ENCODE peak calls at places on chromosomes 5 and 9, in seven cellular contexts. C is mesenchymal stem cell, F is neuronal stem cell, D is H9, N is H1, W is trophoblast cell, Q is IMR-90. I is an unnamed sample. For H3K4me1, the result is how much of the 10 kb centered on the place peaks cover.

GRCh38 chr9:35406183-35406959 is 83.5 kb upstream of the RUSC2 start:
- DNase-seq in C (peak), F (peak), D (peak), N (peak), W (peak), Q (no peak), I (peak)

GRCh38 chr5:15734058-15734457 is 234.1 kb downstream of the FBXL7 start:
- DNase-seq in C (no peak), F (no peak), D (no peak), N (no peak), W (no peak), Q (no peak), I (no peak)

GRCh38 chr5:82586597-82586996 is 308.4 kb upstream of the RPS23 start:
- DNase-seq in C (no peak), F (no peak), D (no peak), N (no peak), W (no peak), Q (no peak), I (no peak)

GRCh38 chr9:109975574-109976327 is 195.8 kb downstream of the PALM2AKAP2 start:
- DNase-seq in C (no peak), F (no peak), D (no peak), N (no peak), W (no peak), Q (peak), I (no peak)

GRCh38 chr9:89036862-89037261 is 45.6 kb downstream of the S1PR3 start:
- DNase-seq in C (no peak), F (no peak), D (no peak), N (no peak), W (no peak), Q (no peak), I (no peak)

GRCh38 chr9:95455714-95456113 is 61.1 kb downstream of the PTCH1 start:
- DNase-seq in C (no peak), F (no peak), D (no peak), N (no peak), W (no peak), Q (no peak), I (no peak)

GRCh38 chr5:123937230-123937629 is 425.3 kb downstream of the CSNK1G3 start:
- DNase-seq in C (peak), F (peak), D (peak), N (peak), W (peak), Q (peak), I (peak)

GRCh38 chr9:87112656-87113055 is 165.3 kb upstream of the GAS1 start:
- DNase-seq in C (no peak), F (no peak), D (no peak), N (no peak), W (no peak), Q (peak), I (no peak)

GRCh38 chr9:125126019-125126746 is 17.1 kb downstream of the SCAI start:
- DNase-seq in C (peak), F (peak), D (no peak), N (peak), W (no peak), Q (peak), I (peak)

GRCh38 chr5:87302061-87302460 is 34.4 kb downstream of the RASA1 start:
- DNase-seq in C (no peak), F (no peak), D (no peak), N (no peak), W (no peak), Q (peak), I (no peak)

GRCh38 chr5:7714119-7714518 is 136.8 kb downstream of the CFAP90 start:
- DNase-seq in C (peak), F (no peak), D (no peak), N (no peak), W (no peak), Q (no peak), I (no peak)

GRCh38 chr9:75087279-75087823 is 604 bp downstream of the NMRK1 start:
- DNase-seq in C (peak), F (no peak), D (no peak), N (no peak), W (peak), Q (peak), I (peak)

GRCh38 chr5:1169608-1170115 is 31.7 kb upstream of the SLC6A19 start:
- DNase-seq in C (no peak), F (no peak), D (no peak), N (no peak), W (no peak), Q (no peak), I (no peak)

GRCh38 chr9:131423171-131423581 is 29.3 kb downstream of the PRRC2B start:
- DNase-seq in C (peak), F (no peak), D (peak), N (no peak), W (peak), Q (peak), I (peak)

GRCh38 chr9:70003786-70004185 is 39.9 kb upstream of the MAMDC2 start:
- DNase-seq in C (no peak), F (no peak), D (no peak), N (no peak), W (no peak), Q (peak), I (no peak)

GRCh38 chr5:178849316-178849715 is 10.4 kb upstream of the ZNF354B start:
- DNase-seq in C (no peak), F (no peak), D (no peak), N (no peak), W (no peak), Q (no peak), I (no peak)

GRCh38 chr5:78907255-78907886 is 77.7 kb downstream of the ARSB start:
- DNase-seq in C (peak), F (no peak), D (no peak), N (no peak), W (peak), Q (peak), I (peak)

GRCh38 chr5:191036-191948 is at the start of gene LRRC14B:
- DNase-seq in C (no peak), F (no peak), D (no peak), N (no peak), W (peak), Q (no peak), I (no peak)

GRCh38 chr5:6377582-6378127 is 692 bp downstream of the MED10 start:
- DNase-seq in C (peak), F (no peak), D (peak), N (no peak), W (no peak), Q (no peak), I (no peak)

GRCh38 chr9:89647366-89648128 is 42.7 kb downstream of the GADD45G start:
- DNase-seq in C (no peak), F (no peak), D (no peak), N (no peak), W (no peak), Q (no peak), I (no peak)

GRCh38 chr5:131999041-131999440 is 12.4 kb downstream of the ACSL6 start:
- DNase-seq in C (no peak), F (no peak), D (no peak), N (no peak), W (no peak), Q (no peak), I (no peak)

GRCh38 chr9:89079421-89079820 is 88.2 kb downstream of the S1PR3 start:
- DNase-seq in C (no peak), F (no peak), D (no peak), N (no peak), W (no peak), Q (peak), I (no peak)

GRCh38 chr9:126154182-126154827 is 172.3 kb upstream of the MVB12B start:
- DNase-seq in C (no peak), F (no peak), D (no peak), N (no peak), W (no peak), Q (no peak), I (no peak)

GRCh38 chr5:143495124-143495523 is 91.6 kb upstream of the NR3C1 start:
- DNase-seq in C (peak), F (no peak), D (no peak), N (no peak), W (peak), Q (peak), I (no peak)

GRCh38 chr5:10725636-10726035 is 35.4 kb downstream of the DAP start:
- DNase-seq in C (no peak), F (no peak), D (no peak), N (no peak), W (no peak), Q (no peak), I (no peak)

GRCh38 chr9:130186839-130187522 is 14.8 kb downstream of the NCS1 start:
- DNase-seq in C (peak), F (no peak), D (peak), N (peak), W (peak), Q (peak), I (peak)

GRCh38 chr5:89128097-89128496 is 245.1 kb upstream of the MEF2C start:
- DNase-seq in C (peak), F (no peak), D (no peak), N (no peak), W (no peak), Q (peak), I (peak)

GRCh38 chr9:117214416-117214815 is 200.4 kb downstream of the ASTN2 start:
- DNase-seq in C (no peak), F (no peak), D (no peak), N (no peak), W (no peak), Q (no peak), I (no peak)

GRCh38 chr5:120465281-120465961 is 1.3 kb downstream of the PRR16 start:
- DNase-seq in C (peak), F (peak), D (peak), N (peak), W (no peak), Q (peak), I (peak)

GRCh38 chr9:132997591-132997990 is 19.1 kb downstream of the GFI1B start:
- DNase-seq in C (peak), F (no peak), D (no peak), N (no peak), W (peak), Q (peak), I (peak)

GRCh38 chr9:70466976-70467551 is 52.6 kb upstream of the KLF9 start:
- DNase-seq in C (peak), F (no peak), D (no peak), N (no peak), W (no peak), Q (peak), I (no peak)

GRCh38 chr5:79181419-79182022 is 54.4 kb upstream of the JMY start:
- DNase-seq in C (peak), F (no peak), D (no peak), N (no peak), W (peak), Q (no peak), I (peak)

GRCh38 chr5:143650296-143650695 is 161.7 kb upstream of the HMHB1 start:
- DNase-seq in C (no peak), F (no peak), D (no peak), N (no peak), W (no peak), Q (no peak), I (no peak)

GRCh38 chr5:53006920-53007890 is 18.1 kb downstream of the ITGA2 start:
- DNase-seq in C (peak), F (no peak), D (no peak), N (no peak), W (no peak), Q (no peak), I (no peak)

GRCh38 chr5:133612021-133612860 is at the start of gene FSTL4:
- DNase-seq in C (no peak), F (peak), D (peak), N (peak), W (no peak), Q (no peak), I (peak)

GRCh38 chr5:170986598-170986997 is 124.8 kb downstream of the RANBP17 start:
- DNase-seq in C (peak), F (no peak), D (no peak), N (no peak), W (no peak), Q (peak), I (peak)

GRCh38 chr9:132409828-132410528 is at the start of gene CFAP77:
- DNase-seq in C (peak), F (peak), D (peak), N (peak), W (no peak), Q (peak), I (peak)

GRCh38 chr9:1959347-1959746 is 55.8 kb upstream of the SMARCA2 start:
- DNase-seq in C (no peak), F (no peak), D (no peak), N (no peak), W (no peak), Q (no peak), I (no peak)

DNA sequence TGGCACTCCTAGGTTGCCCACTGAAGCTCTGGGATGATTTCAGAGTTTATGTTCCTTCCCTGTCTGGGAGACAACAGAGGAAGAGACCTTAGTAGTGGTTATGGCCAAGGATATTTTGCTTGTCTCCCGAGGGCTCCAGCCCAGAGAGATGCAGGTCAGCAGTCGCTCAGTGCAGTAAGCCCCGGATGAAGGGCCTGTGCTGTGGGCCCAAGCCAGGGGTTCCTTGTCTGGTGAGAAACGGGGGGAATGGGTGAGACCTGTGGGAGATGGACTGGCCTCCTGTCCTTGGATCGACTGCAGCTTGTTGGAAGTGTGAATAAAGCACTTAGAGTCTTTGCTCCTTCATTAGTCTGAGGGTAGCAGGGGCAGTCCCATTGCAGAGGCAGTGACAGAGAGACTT is 260.7 kb upstream of the RIOK2 start:
- DNase-seq in C (no peak), F (no peak), D (no peak), N (no peak), W (no peak), Q (no peak), I (no peak)
- H3K4me1 ChIP-seq in C (under half), F (under half), D (under half), N (under half), W (under half), Q (under half), I (under half)

DNA sequence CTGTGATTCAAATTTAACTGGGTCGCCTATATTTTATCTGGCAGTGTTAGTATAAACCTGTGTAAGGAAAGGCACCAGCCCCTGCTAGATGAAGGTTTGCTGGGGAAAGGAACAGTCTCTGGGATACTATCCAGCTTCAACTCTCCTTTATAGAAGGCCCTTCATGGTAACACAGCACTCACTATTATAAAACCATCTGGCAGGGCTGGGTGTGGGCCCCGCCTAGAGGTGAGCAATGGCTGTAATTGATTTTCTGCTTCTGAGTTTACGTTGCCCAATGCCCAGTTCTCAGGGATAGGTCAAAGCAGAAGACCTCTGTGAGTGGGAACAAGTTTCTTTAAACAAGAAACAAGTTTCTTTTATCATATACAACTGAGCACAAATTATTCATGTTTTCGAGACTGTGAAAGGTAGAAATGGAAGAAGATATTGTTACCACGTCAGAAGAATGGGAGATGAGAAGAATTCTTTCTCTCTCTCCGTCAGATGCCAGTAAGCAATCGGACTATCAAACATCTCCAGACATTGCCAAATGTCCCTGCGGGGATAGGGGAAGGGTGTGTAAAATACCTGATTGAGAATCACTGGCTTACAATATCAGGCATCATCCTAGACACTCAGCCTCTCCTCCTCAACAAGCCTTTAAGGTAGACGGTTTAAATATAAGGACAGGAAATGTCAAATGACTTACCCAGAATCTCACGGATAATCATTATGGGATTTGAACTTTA is 205.8 kb downstream of the PDZD2 start:
- DNase-seq in C (no peak), F (no peak), D (no peak), N (no peak), W (peak), Q (no peak), I (no peak)
- H2BK120ac ChIP-seq in C (peak), F (no peak), D (no peak), N (no peak), W (no peak), Q (no peak), I (no peak)

GRCh38 chr5:126971455-126972019 is 58.8 kb downstream of the MARCHF3 start:
- DNase-seq in C (no peak), F (no peak), D (no peak), N (no peak), W (no peak), Q (no peak), I (no peak)

GRCh38 chr5:126972062-126972895 is 58.1 kb downstream of the MARCHF3 start:
- DNase-seq in C (no peak), F (no peak), D (no peak), N (no peak), W (no peak), Q (no peak), I (peak)

GRCh38 chr5:126975791-126976190 is 54.6 kb downstream of the MARCHF3 start:
- DNase-seq in C (no peak), F (no peak), D (no peak), N (no peak), W (no peak), Q (no peak), I (no peak)

GRCh38 chr5:126970517-126971017 is 59.8 kb downstream of the MARCHF3 start:
- DNase-seq in C (peak), F (no peak), D (no peak), N (no peak), W (no peak), Q (peak), I (no peak)

GRCh38 chr5:126973193-126973592 is 57.2 kb downstream of the MARCHF3 start:
- DNase-seq in C (no peak), F (no peak), D (peak), N (no peak), W (peak), Q (no peak), I (peak)
- H3K4me1 ChIP-seq in C (under half), F (under half), D (under half), N (under half), W (under half), Q (under half), I (under half)

GRCh38 chr9:98425079-98425478 is 169.6 kb upstream of the TBC1D2 start:
- DNase-seq in C (no peak), F (no peak), D (no peak), N (no peak), W (no peak), Q (no peak), I (no peak)
- H2BK120ac ChIP-seq in C (no peak), F (no peak), D (no peak), N (no peak), W (no peak), Q (no peak), I (no peak)

GRCh38 chr5:14243768-14244167 is 100.6 kb downstream of the TRIO start:
- DNase-seq in C (no peak), F (no peak), D (no peak), N (no peak), W (no peak), Q (no peak), I (no peak)
- H3K4me1 ChIP-seq in C (under half), F (under half), D (under half), N (under half), W (under half), Q (under half), I (under half)

DNA sequence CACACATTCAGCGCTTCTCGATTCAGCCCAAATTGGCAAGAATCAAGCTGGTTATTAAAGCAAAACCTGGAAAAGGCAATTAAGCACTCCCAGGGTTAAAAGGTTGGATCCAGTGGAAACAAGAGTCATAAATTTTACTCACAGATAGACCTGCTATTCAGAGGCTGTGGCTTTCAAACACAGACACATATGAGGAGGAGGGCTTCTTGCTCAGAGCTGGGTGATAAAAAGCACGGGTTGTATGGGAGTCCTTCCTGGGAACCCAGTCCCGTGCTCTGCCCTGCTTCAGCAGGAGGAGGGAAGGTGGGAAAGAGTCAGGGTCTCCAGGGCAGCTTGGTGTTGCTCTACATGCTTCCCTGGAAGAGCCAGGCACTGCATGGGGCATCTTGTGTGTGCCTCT is 112.3 kb upstream of the CXCL14 start:
- DNase-seq in C (no peak), F (no peak), D (no peak), N (peak), W (no peak), Q (no peak), I (no peak)
- H2BK120ac ChIP-seq in C (no peak), F (no peak), D (no peak), N (no peak), W (no peak), Q (no peak), I (no peak)

DNA sequence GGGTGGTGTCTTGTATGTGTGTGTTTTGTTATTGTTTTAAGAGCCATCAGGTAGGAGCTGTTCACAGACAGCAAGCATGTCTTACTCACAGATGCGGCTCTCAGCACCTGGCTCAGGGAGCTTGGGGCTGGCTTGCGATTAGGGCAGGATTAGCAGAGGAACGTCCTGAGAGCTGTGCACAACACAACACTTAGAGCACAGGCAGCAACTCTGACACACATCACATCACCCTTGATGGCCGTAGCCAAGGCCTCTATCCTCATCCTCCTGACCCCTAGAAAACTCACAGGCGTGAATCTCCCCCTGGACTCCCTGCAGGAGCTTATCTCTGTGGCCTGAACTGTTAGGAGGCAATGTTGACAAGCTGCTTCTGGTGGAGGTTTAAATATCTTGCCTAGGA is 7.1 kb upstream of the IL17B start:
- DNase-seq in C (peak), F (no peak), D (no peak), N (no peak), W (no peak), Q (no peak), I (peak)
- H3K4me1 ChIP-seq in C (under half), F (under half), D (under half), N (under half), W (under half), Q (under half), I (under half)